ENCODE peak calls at places on chromosomes 4 and X, in five cellular contexts. One of them, this sample, is unnamed.

GRCh38 chrX:9558615-9559014 is 93.8 kb downstream of the TBL1X start:
- DNase-seq in epithelial cell of prostate: no peak
- DNase-seq in CD8-positive, alpha-beta T cell: no peak
- DNase-seq in tibial nerve: no peak
- DNase-seq in ovary: no peak
- DNase-seq in this sample: no peak

GRCh38 chrX:87813566-87813965 is 296.0 kb downstream of the KLHL4 start:
- DNase-seq in epithelial cell of prostate: no peak
- DNase-seq in CD8-positive, alpha-beta T cell: no peak
- DNase-seq in tibial nerve: no peak
- DNase-seq in ovary: no peak
- DNase-seq in this sample: no peak

GRCh38 chr4:101356928-101357327 is 9.6 kb upstream of the PPP3CA start:
- DNase-seq in epithelial cell of prostate: peak; percentile 95
- DNase-seq in CD8-positive, alpha-beta T cell: no peak
- DNase-seq in tibial nerve: no peak
- DNase-seq in ovary: no peak
- DNase-seq in this sample: no peak

GRCh38 chrX:131084145-131084544 is 26.0 kb downstream of the ARHGAP36 start:
- DNase-seq in epithelial cell of prostate: no peak
- DNase-seq in CD8-positive, alpha-beta T cell: no peak
- DNase-seq in tibial nerve: no peak
- DNase-seq in ovary: no peak
- DNase-seq in this sample: no peak

GRCh38 chrX:108270280-108270679 is 167.9 kb downstream of the COL4A6 start:
- DNase-seq in epithelial cell of prostate: peak; percentile 55
- DNase-seq in CD8-positive, alpha-beta T cell: no peak
- DNase-seq in tibial nerve: no peak
- DNase-seq in ovary: no peak
- DNase-seq in this sample: no peak

GRCh38 chr4:118270492-118270891 is 82.3 kb downstream of the PRSS12 start:
- DNase-seq in epithelial cell of prostate: no peak
- DNase-seq in CD8-positive, alpha-beta T cell: no peak
- DNase-seq in tibial nerve: peak; percentile 37
- DNase-seq in ovary: no peak
- DNase-seq in this sample: no peak

GRCh38 chr4:14446311-14446710 is 556.0 kb upstream of the CPEB2 start:
- DNase-seq in epithelial cell of prostate: peak; percentile 73
- DNase-seq in CD8-positive, alpha-beta T cell: no peak
- DNase-seq in tibial nerve: no peak
- DNase-seq in ovary: no peak
- DNase-seq in this sample: no peak

GRCh38 chr4:127732623-127733199 is 2.5 kb downstream of the SLC25A31 start:
- DNase-seq in epithelial cell of prostate: no peak
- DNase-seq in CD8-positive, alpha-beta T cell: no peak
- DNase-seq in tibial nerve: peak; percentile 15
- DNase-seq in ovary: no peak
- DNase-seq in this sample: no peak

GRCh38 chrX:135434258-135435138 is 12.8 kb downstream of the SMIM10L2A start:
- DNase-seq in epithelial cell of prostate: no peak
- DNase-seq in CD8-positive, alpha-beta T cell: no peak
- DNase-seq in tibial nerve: no peak
- DNase-seq in ovary: no peak
- DNase-seq in this sample: no peak

GRCh38 chr4:31959972-31960371 is 1239.8 kb downstream of the PCDH7 start:
- DNase-seq in epithelial cell of prostate: no peak
- DNase-seq in CD8-positive, alpha-beta T cell: no peak
- DNase-seq in tibial nerve: no peak
- DNase-seq in ovary: no peak
- DNase-seq in this sample: no peak

GRCh38 chr4:70737409-70737808 is 15.6 kb downstream of the RUFY3 start:
- DNase-seq in epithelial cell of prostate: no peak
- DNase-seq in CD8-positive, alpha-beta T cell: no peak
- DNase-seq in tibial nerve: no peak
- DNase-seq in ovary: no peak
- DNase-seq in this sample: no peak

GRCh38 chrX:129979207-129979920 is 3.1 kb upstream of the BCORL1 start:
- DNase-seq in epithelial cell of prostate: no peak
- DNase-seq in CD8-positive, alpha-beta T cell: no peak
- DNase-seq in tibial nerve: no peak
- DNase-seq in ovary: peak; percentile 42
- DNase-seq in this sample: no peak

GRCh38 chrX:50726296-50726695 is 87.7 kb downstream of the SHROOM4 start:
- DNase-seq in epithelial cell of prostate: no peak
- DNase-seq in CD8-positive, alpha-beta T cell: no peak
- DNase-seq in tibial nerve: no peak
- DNase-seq in ovary: no peak
- DNase-seq in this sample: no peak

GRCh38 chrX:50718791-50719190 is 95.2 kb downstream of the SHROOM4 start:
- DNase-seq in epithelial cell of prostate: no peak
- DNase-seq in CD8-positive, alpha-beta T cell: no peak
- DNase-seq in tibial nerve: no peak
- DNase-seq in ovary: no peak
- DNase-seq in this sample: no peak

GRCh38 chrX:50721771-50722521 is 92.0 kb downstream of the SHROOM4 start:
- DNase-seq in epithelial cell of prostate: no peak
- DNase-seq in CD8-positive, alpha-beta T cell: no peak
- DNase-seq in tibial nerve: no peak
- DNase-seq in ovary: no peak
- DNase-seq in this sample: no peak

GRCh38 chrX:50725310-50725709 is 88.7 kb downstream of the SHROOM4 start:
- DNase-seq in epithelial cell of prostate: no peak
- DNase-seq in CD8-positive, alpha-beta T cell: no peak
- DNase-seq in tibial nerve: no peak
- DNase-seq in ovary: no peak
- DNase-seq in this sample: no peak

DNA sequence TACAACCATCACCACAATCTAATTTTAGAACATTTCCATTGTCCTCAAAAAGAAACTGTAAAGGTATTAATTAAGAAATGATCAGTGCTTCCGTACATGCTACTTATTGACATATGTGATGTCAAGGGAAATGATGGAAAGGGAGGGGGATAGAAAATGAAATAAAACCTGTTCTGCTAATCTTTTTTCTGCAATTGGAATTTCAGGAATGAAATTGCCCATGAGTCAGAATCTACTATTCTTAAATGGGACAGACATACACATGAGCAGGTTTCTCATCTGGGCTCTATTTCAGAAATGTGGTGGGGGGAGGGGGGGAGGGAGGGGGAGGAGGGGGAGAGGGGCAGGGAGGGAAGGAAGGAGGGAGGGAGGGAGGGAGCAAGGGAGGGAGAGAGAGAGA is 91.0 kb downstream of the SHROOM4 start:
- DNase-seq in epithelial cell of prostate: no peak
- DNase-seq in CD8-positive, alpha-beta T cell: no peak
- DNase-seq in tibial nerve: no peak
- DNase-seq in ovary: no peak
- DNase-seq in this sample: no peak
- H3K27ac ChIP-seq in epithelial cell of prostate: no peak overlapping the region
- H3K27ac ChIP-seq in CD8-positive, alpha-beta T cell: no peak overlapping the region
- H3K27ac ChIP-seq in tibial nerve: no peak overlapping the region
- H3K27ac ChIP-seq in ovary: no peak overlapping the region
- H3K27ac ChIP-seq in this sample: no peak overlapping the region

DNA sequence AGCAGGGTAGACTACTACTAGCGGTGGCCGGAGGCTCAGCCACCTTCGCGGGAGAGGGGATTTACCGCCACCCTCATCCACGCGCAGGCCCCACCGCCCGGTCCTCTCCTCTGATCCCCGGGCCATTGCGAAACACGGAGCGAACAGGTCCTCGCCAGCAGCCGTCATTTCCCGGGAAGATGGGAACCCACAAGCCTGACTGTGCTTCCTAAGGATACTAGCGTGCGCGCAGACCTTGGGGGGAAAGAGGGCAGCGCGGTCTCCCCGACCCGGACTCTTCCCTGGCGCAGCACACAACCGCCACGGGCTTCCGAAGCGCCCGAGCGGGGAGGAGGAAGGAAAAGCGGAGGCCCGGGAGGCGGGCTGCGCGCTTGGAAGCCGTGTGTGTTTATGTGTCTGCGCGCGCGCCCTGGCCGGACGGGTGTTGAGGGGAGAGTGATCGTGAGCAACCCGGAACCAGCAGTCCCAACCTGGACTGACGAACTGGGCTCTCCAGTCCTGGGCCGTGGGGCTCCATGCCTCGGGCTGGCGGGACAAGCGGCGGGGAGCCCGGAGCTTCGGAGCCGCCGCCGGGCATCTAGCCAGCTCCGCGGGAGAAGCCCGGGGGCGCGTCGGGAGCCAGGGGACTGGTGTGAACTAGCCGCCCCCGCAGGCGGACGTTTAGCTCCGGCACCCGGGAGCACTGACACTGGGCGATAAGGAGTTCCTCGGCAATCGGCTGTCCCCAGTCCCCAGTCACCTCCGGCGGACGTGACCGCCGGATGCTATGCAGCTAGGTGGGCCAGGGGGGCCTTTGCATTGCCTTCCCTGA is 74.6 kb upstream of the BCOR start:
- DNase-seq in epithelial cell of prostate: no peak
- DNase-seq in CD8-positive, alpha-beta T cell: peak; percentile 36
- DNase-seq in tibial nerve: peak; percentile 62
- DNase-seq in ovary: peak; percentile 75
- DNase-seq in this sample: no peak
- H3K27ac ChIP-seq in epithelial cell of prostate: no peak overlapping the region
- H3K27ac ChIP-seq in CD8-positive, alpha-beta T cell: peak overlapping the region; percentile 69
- H3K27ac ChIP-seq in tibial nerve: peak overlapping the region; percentile 91
- H3K27ac ChIP-seq in ovary: peak overlapping the region; percentile 84
- H3K27ac ChIP-seq in this sample: peak overlapping the region; percentile 9

GRCh38 chr4:2388430-2389182 is 29.8 kb downstream of the ZFYVE28 start:
- DNase-seq in epithelial cell of prostate: no peak
- DNase-seq in CD8-positive, alpha-beta T cell: no peak
- DNase-seq in tibial nerve: no peak
- DNase-seq in ovary: no peak
- DNase-seq in this sample: no peak
- H3K27ac ChIP-seq in epithelial cell of prostate: no peak overlapping the region
- H3K27ac ChIP-seq in CD8-positive, alpha-beta T cell: no peak overlapping the region
- H3K27ac ChIP-seq in tibial nerve: no peak overlapping the region
- H3K27ac ChIP-seq in ovary: no peak overlapping the region
- H3K27ac ChIP-seq in this sample: no peak overlapping the region

DNA sequence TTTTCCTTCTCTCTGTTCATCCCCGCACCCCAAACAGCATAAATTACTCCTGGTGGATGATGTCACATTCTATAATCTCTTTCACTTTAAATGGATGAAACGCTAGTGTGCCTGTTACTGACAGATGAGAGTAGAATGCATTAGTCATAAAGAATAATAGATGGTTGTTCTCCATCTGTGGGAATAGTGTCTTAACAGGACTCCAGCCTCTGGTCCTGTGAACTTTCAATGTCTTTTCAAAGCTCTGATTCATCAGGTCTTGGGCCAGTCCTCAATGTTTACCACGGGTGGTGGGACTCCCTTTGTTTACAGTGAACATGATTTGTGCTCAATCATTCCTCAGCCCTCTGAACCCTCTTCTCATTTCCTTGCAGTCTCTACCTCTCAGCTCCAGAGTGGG is 182.6 kb downstream of the GABRB1 start:
- DNase-seq in epithelial cell of prostate: peak; percentile 64
- DNase-seq in CD8-positive, alpha-beta T cell: no peak
- DNase-seq in tibial nerve: no peak
- DNase-seq in ovary: no peak
- DNase-seq in this sample: no peak
- H3K27ac ChIP-seq in epithelial cell of prostate: peak overlapping the region; percentile 19
- H3K27ac ChIP-seq in CD8-positive, alpha-beta T cell: no peak overlapping the region
- H3K27ac ChIP-seq in tibial nerve: peak overlapping the region; percentile 73
- H3K27ac ChIP-seq in ovary: no peak overlapping the region
- H3K27ac ChIP-seq in this sample: peak overlapping the region; percentile 42

GRCh38 chr4:98289375-98289774 is 28.2 kb downstream of the RAP1GDS1 start:
- DNase-seq in epithelial cell of prostate: no peak
- DNase-seq in CD8-positive, alpha-beta T cell: no peak
- DNase-seq in tibial nerve: no peak
- DNase-seq in ovary: no peak
- DNase-seq in this sample: no peak

GRCh38 chr4:98293089-98293887 is 32.1 kb downstream of the RAP1GDS1 start:
- DNase-seq in epithelial cell of prostate: no peak
- DNase-seq in CD8-positive, alpha-beta T cell: no peak
- DNase-seq in tibial nerve: no peak
- DNase-seq in ovary: no peak
- DNase-seq in this sample: no peak

GRCh38 chr4:98287328-98287727 is 26.1 kb downstream of the RAP1GDS1 start:
- DNase-seq in epithelial cell of prostate: no peak
- DNase-seq in CD8-positive, alpha-beta T cell: no peak
- DNase-seq in tibial nerve: no peak
- DNase-seq in ovary: no peak
- DNase-seq in this sample: no peak

GRCh38 chr4:98285676-98286075 is 24.5 kb downstream of the RAP1GDS1 start:
- DNase-seq in epithelial cell of prostate: no peak
- DNase-seq in CD8-positive, alpha-beta T cell: no peak
- DNase-seq in tibial nerve: no peak
- DNase-seq in ovary: no peak
- DNase-seq in this sample: no peak

DNA sequence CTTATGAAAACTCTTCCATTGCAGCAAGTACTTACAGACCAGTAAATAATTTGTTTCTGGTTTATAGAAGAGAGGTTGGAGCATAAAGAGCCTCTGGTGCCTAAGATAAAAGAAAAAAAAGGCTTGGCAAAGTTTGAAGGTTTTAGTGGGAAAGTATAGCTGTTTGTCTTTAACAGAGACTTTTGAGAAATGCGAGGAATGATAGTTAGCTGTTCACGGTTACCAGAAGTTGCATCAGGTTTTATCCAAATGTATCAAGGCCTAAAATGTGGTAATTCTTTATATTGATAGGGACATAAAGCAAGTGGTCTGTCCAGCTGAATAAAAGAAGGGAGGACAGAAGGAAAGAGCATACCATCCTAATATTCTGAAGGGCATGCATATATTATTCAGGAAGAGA is 29.3 kb downstream of the RAP1GDS1 start:
- DNase-seq in epithelial cell of prostate: no peak
- DNase-seq in CD8-positive, alpha-beta T cell: no peak
- DNase-seq in tibial nerve: no peak
- DNase-seq in ovary: no peak
- DNase-seq in this sample: no peak
- H3K27ac ChIP-seq in epithelial cell of prostate: peak overlapping the region; percentile 45
- H3K27ac ChIP-seq in CD8-positive, alpha-beta T cell: no peak overlapping the region
- H3K27ac ChIP-seq in tibial nerve: peak overlapping the region; percentile 73
- H3K27ac ChIP-seq in ovary: no peak overlapping the region
- H3K27ac ChIP-seq in this sample: peak overlapping the region; percentile 63

DNA sequence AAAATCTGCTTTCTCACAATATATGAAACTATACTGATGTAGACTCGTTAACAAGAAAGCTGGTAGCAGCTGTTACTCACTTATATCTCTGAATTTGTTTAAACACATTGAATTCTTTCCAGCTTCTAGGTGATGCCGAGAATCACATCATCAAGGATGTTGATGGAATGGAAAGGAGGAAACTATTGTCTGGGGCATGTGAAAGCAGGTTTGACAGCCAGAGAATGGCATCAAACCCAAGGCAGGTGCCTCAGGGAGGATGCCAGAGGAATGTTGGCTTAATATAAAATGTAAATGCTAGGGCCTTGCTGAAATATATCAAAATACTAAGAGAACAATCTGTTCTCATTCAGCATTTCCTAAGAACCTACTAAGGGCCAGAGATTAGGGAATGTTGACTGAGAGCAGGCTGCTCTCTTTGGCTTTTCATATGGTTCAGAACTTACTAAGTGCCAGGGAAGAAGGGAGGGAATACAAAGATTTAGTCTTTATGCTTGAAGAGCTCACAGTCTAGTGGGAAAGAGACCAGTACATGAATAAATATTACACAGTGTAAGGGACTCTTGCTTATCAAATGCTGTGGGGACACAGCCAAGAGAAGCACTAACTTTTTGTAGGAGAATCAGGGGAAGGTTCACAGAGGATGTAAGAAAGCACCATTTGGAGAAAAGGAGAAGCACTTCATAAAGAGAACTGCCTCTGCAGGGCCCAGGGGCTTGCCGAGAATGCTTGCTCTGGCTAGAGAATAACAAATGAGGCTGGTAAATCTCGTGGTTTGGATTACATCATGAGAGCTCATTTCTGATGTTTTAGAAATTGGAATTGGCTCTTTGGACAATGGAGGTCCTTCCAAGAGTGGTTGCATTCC is 14.7 kb downstream of the SLIT2 start:
- DNase-seq in epithelial cell of prostate: no peak
- DNase-seq in CD8-positive, alpha-beta T cell: no peak
- DNase-seq in tibial nerve: no peak
- DNase-seq in ovary: no peak
- DNase-seq in this sample: no peak
- H3K27ac ChIP-seq in epithelial cell of prostate: peak overlapping the region; percentile 52
- H3K27ac ChIP-seq in CD8-positive, alpha-beta T cell: no peak overlapping the region
- H3K27ac ChIP-seq in tibial nerve: peak overlapping the region; percentile 84
- H3K27ac ChIP-seq in ovary: no peak overlapping the region
- H3K27ac ChIP-seq in this sample: no peak overlapping the region

This sample was measured in substantia nigra.